ENCODE peak calls at places on chromosomes 12 and 14, in five cellular contexts. V, F, S, H and J are unnamed samples.

GRCh38 chr12:1234073-1234472 is 243.1 kb downstream of the ERC1 start:
- DNase-seq in H (peak; percentile 40), V (no peak), S (no peak), F (no peak), J (no peak)

GRCh38 chr12:12172106-12172511 is 94.7 kb downstream of the LRP6 start:
- DNase-seq in S (no peak), V (no peak), H (no peak), F (peak; percentile 5), J (no peak)

GRCh38 chr12:132178801-132179401 is 34.6 kb downstream of the NOC4L start:
- DNase-seq in V (peak; percentile 31), H (no peak), F (no peak), S (peak; percentile 49), J (no peak)

GRCh38 chr12:57630891-57631433 is 2.0 kb downstream of the B4GALNT1 start:
- DNase-seq in V (peak; percentile 1), S (no peak), F (no peak), H (no peak), J (no peak)

GRCh38 chr12:63068857-63069442 is 82.1 kb downstream of the AVPR1A start:
- DNase-seq in H (peak; percentile 14), S (no peak), V (peak; percentile 53), F (peak; percentile 75), J (no peak)

GRCh38 chr14:103508930-103509329 is 13.7 kb downstream of the CKB start:
- DNase-seq in H (no peak), S (no peak), V (no peak), F (no peak), J (no peak)

GRCh38 chr12:131090254-131091210 is 136.8 kb downstream of the ADGRD1 start:
- DNase-seq in V (no peak), S (peak; percentile 44), F (no peak), H (no peak), J (peak; percentile 4)

GRCh38 chr12:51320695-51321320 is 3.2 kb downstream of the BIN2 start:
- DNase-seq in V (peak; percentile 86), H (no peak), F (no peak), S (no peak), J (peak; percentile 46)

GRCh38 chr12:19706936-19707335 is 267.6 kb downstream of the AEBP2 start:
- DNase-seq in F (no peak), V (no peak), S (no peak), H (no peak), J (no peak)

GRCh38 chr12:127147724-127148123 is 1119.2 kb upstream of the TMEM132C start:
- DNase-seq in F (no peak), V (no peak), S (no peak), H (no peak), J (no peak)

GRCh38 chr12:119369907-119370546 is 35.5 kb downstream of the CCDC60 start:
- DNase-seq in F (no peak), S (no peak), V (no peak), H (no peak), J (no peak)

GRCh38 chr14:89625208-89625987 is 208.4 kb upstream of the FOXN3 start:
- DNase-seq in H (peak; percentile 41), F (no peak), S (no peak), V (peak; percentile 29), J (no peak)

GRCh38 chr12:31589582-31589895 is 1.4 kb downstream of the DENND5B start:
- DNase-seq in H (no peak), V (peak; percentile 77), F (no peak), S (peak; percentile 86), J (no peak)

GRCh38 chr12:109131522-109132050 is 15.2 kb downstream of the ACACB start:
- DNase-seq in F (no peak), S (no peak), V (no peak), H (peak; percentile 61), J (peak; percentile 44)

GRCh38 chr12:56632701-56633464 is 2.8 kb upstream of the BAZ2A start:
- DNase-seq in S (no peak), H (no peak), V (peak; percentile 17), F (no peak), J (no peak)

GRCh38 chr12:109735051-109735521 is 21.5 kb downstream of the FAM222A start:
- DNase-seq in S (peak; percentile 13), H (peak; percentile 3), F (no peak), V (no peak), J (no peak)

GRCh38 chr14:55092326-55092725 is 36.7 kb upstream of the LGALS3 start:
- DNase-seq in F (no peak), S (no peak), V (no peak), H (no peak), J (no peak)

GRCh38 chr14:30417121-30417520 is 141.8 kb upstream of the G2E3 start:
- DNase-seq in V (no peak), F (no peak), S (no peak), H (no peak), J (no peak)

GRCh38 chr14:29191092-29191491 is 424.5 kb downstream of the FOXG1 start:
- DNase-seq in F (no peak), S (no peak), H (no peak), V (no peak), J (no peak)

GRCh38 chr12:121981456-121981855 is 40.2 kb upstream of the BCL7A start:
- DNase-seq in S (peak; percentile 10), H (no peak), F (no peak), V (no peak), J (no peak)

GRCh38 chr12:96986883-96987523 is 79.9 kb downstream of the NEDD1 start:
- DNase-seq in H (peak; percentile 23), S (no peak), F (no peak), V (peak; percentile 74), J (no peak)

GRCh38 chr12:58148405-58148804 is 207.0 kb downstream of the ATP23 start:
- DNase-seq in F (peak; percentile 83), S (no peak), V (no peak), H (no peak), J (no peak)

GRCh38 chr12:131944601-131945251 is 5.0 kb upstream of the EP400 start:
- DNase-seq in H (peak; percentile 9), S (no peak), F (no peak), V (no peak), J (peak; percentile 4)

GRCh38 chr12:59036973-59037807 is 116.9 kb upstream of the LRIG3 start:
- DNase-seq in F (peak; percentile 95), V (no peak), S (no peak), H (peak; percentile 8), J (no peak)

GRCh38 chr12:107327783-107328182 is 234.4 kb upstream of the CRY1 start:
- DNase-seq in F (no peak), S (no peak), H (no peak), V (no peak), J (no peak)

GRCh38 chr14:65164068-65164824 is 61.9 kb upstream of the MAX start:
- DNase-seq in V (peak; percentile 65), H (peak; percentile 21), F (peak; percentile 33), S (no peak), J (no peak)

GRCh38 chr14:104604461-104605449 is at the start of gene TMEM179:
- DNase-seq in V (peak; percentile 93), H (peak; percentile 51), S (peak; percentile 56), F (no peak), J (no peak)

GRCh38 chr12:28209782-28210181 is 19.5 kb downstream of the CCDC91 start:
- DNase-seq in V (peak; percentile 39), S (no peak), H (no peak), F (no peak), J (no peak)

GRCh38 chr14:104865069-104865630 is at the start of gene CEP170B:
- DNase-seq in F (no peak), S (no peak), H (peak; percentile 72), V (peak; percentile 65), J (no peak)

GRCh38 chr12:75622492-75622891 is 111.1 kb upstream of the KRR1 start:
- DNase-seq in V (no peak), F (no peak), H (no peak), S (no peak), J (no peak)

GRCh38 chr14:74988993-74989392 is 13.7 kb upstream of the EIF2B2 start:
- DNase-seq in F (no peak), S (no peak), H (no peak), V (no peak), J (no peak)

GRCh38 chr14:96364911-96365310 is 1.6 kb downstream of the GSKIP start:
- DNase-seq in H (no peak), F (no peak), V (no peak), S (no peak), J (no peak)
- H3K4me3 ChIP-seq in H (no peak overlapping the region), F (no peak overlapping the region), V (peak overlapping the region; percentile 71), S (no peak overlapping the region), J (no peak overlapping the region)

DNA sequence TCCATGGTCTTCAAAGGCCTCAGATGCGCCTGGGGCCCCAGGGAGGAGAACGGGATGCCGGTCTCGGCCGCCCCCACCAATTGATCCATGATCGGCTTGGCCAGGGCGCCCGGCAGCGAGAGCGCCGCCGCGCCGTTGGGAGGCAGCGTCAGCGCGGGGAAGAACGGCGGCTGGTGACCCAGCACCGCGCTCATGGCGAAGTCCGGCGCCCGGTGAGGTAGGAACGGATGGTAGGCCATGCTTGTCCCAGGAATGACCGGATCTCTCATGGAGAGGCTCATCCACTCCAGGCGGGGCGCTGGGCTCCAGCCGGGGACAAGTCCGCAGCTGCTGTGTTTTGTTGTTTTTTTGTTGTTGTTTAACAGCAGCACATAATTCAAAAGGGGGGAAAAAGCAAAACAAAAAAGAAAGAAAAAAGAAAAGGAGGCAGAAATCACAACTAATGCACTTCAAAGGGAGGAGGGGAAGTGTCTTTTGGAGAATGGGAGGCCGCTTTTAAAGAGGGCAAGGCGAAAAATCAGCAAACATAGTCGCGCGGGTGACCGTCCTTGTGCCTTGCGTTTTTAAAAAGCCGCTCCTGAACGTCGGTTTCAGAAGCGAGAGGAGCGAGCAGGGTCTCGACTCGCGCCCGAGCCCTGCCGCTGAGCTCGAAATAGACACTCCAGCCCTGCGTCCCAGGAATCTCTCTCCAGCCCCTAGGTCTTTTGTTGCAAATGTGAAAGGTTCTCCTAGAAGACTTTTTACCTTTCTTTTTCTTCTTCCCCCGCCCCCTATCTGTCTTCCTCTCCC is 861 bp downstream of the TBX3 start:
- DNase-seq in S (no peak), F (no peak), V (peak; percentile 75), H (no peak), J (peak; percentile 45)
- H3K27me3 ChIP-seq in S (peaks cover 19% of the 10 kb centered on the region), F (peaks cover 15% of the 10 kb centered on the region), V (peaks cover 99% of the 10 kb centered on the region), H (no peaks in the 10 kb centered on the region), J (peaks cover 41% of the 10 kb centered on the region)

DNA sequence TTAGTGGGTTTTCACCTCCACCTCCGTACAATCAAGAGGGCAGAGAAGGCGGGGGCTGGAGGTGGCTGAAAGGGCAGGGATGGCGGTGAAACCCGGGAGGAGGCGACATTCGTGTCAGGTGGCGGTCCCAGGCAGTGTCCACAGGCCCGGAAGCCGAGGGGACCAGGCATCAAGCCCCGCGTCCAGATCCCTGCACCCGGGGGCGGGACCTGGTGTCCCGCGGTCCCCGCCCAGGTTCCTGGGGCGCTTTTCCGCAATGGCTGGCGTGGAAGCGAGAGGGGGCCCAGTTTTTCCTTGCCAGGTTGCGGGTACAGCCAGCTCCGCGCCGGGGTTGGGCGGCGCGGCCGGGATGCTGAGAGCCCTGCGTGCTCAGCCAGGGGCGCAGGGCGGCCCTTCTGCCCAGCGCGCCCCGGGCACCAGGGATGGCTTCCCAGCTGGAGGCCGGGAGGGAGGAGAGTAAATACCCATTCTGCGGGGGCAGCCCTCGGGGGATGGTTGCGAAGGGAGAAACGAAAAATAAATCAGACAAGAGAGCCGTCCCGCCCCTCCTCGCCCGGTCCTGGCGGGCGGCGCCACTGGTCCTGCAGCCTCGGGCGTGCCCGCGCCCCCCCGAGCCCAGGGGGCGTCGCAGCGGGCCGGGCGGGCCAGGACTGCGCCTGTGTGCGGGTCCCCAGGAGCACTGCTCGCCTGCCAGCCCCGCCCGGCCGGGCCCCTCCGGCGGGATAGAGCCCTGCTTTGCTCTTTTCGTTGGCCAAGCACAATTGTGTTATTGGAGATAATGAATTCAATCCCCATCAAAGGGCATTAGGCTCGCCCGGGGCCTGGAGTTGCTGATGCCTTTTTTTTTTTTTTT is 11.5 kb downstream of the FOXA1 start:
- DNase-seq in F (no peak), S (peak; percentile 47), H (no peak), V (peak; percentile 92), J (peak; percentile 48)
- H3K4me3 ChIP-seq in F (peak overlapping the region; percentile 12), S (no peak overlapping the region), H (no peak overlapping the region), V (peak overlapping the region; percentile 34), J (no peak overlapping the region)

GRCh38 chr12:114696443-114697245 is 12.7 kb upstream of the TBX3 start:
- DNase-seq in V (peak; percentile 48), S (no peak), F (no peak), H (no peak), J (no peak)
- H3K27me3 ChIP-seq in V (peaks cover 100% of the 10 kb centered on the region), S (peaks cover 77% of the 10 kb centered on the region), F (peaks cover 97% of the 10 kb centered on the region), H (no peaks in the 10 kb centered on the region), J (peaks cover 98% of the 10 kb centered on the region)